ENCODE peak calls at places on chromosomes 6 and 20, in six cellular contexts. K is stimulated activated naive CD4-positive, alpha-beta T cell; V is fibroblast of mammary gland; M is heart right ventricle; U is endothelial cell; G is GM04504. W is an unnamed sample.

GRCh38 chr20:48763183-48764030 is 64.4 kb downstream of the PREX1 start:
- DNase-seq in K (no peak), V (no peak), M (peak), U (peak), G (no peak), W (no peak)

GRCh38 chr6:8066108-8066507 is 1.9 kb upstream of the BLOC1S5 start:
- DNase-seq in K (no peak), V (no peak), M (no peak), U (no peak), G (no peak), W (no peak)

GRCh38 chr6:41895300-41896233 is at the start of gene USP49:
- DNase-seq in K (peak), V (peak), M (peak), U (peak), G (peak), W (peak)

GRCh38 chr6:34834789-34835518 is 43.1 kb downstream of the BLTP3A start:
- DNase-seq in K (no peak), V (peak), M (no peak), U (no peak), G (peak), W (no peak)

GRCh38 chr20:33846291-33846916 is 35.3 kb downstream of the CHMP4B start:
- DNase-seq in K (no peak), V (peak), M (peak), U (no peak), G (no peak), W (no peak)

GRCh38 chr6:37182736-37183590 is 13.0 kb downstream of the PIM1 start:
- DNase-seq in K (peak), V (no peak), M (no peak), U (no peak), G (no peak), W (peak)

GRCh38 chr6:122491915-122492537 is 20.4 kb upstream of the SERINC1 start:
- DNase-seq in K (peak), V (peak), M (peak), U (peak), G (peak), W (peak)

GRCh38 chr6:112188906-112189305 is 65.5 kb downstream of the LAMA4 start:
- DNase-seq in K (no peak), V (peak), M (no peak), U (no peak), G (peak), W (no peak)

GRCh38 chr6:52416629-52417151 is 3.5 kb upstream of the EFHC1 start:
- DNase-seq in K (no peak), V (peak), M (peak), U (peak), G (no peak), W (no peak)

GRCh38 chr6:89351632-89352328 is 742 bp downstream of the UBE2J1 start:
- DNase-seq in K (no peak), V (no peak), M (no peak), U (no peak), G (no peak), W (no peak)

GRCh38 chr20:24970743-24971142 is 21.7 kb downstream of the CST7 start:
- DNase-seq in K (no peak), V (no peak), M (no peak), U (no peak), G (no peak), W (no peak)

GRCh38 chr6:4848382-4849068 is 72.3 kb downstream of the CDYL start:
- DNase-seq in K (no peak), V (peak), M (peak), U (peak), G (no peak), W (no peak)

GRCh38 chr6:153662982-153663381 is 376.1 kb upstream of the OPRM1 start:
- DNase-seq in K (no peak), V (no peak), M (no peak), U (no peak), G (no peak), W (no peak)

GRCh38 chr6:106107043-106107613 is 21.0 kb downstream of the PRDM1 start:
- DNase-seq in K (no peak), V (no peak), M (no peak), U (no peak), G (no peak), W (no peak)

GRCh38 chr20:36926653-36927200 is 24.8 kb downstream of the SAMHD1 start:
- DNase-seq in K (no peak), V (no peak), M (no peak), U (no peak), G (no peak), W (no peak)

GRCh38 chr6:13427838-13428527 is 59.4 kb downstream of the GFOD1 start:
- DNase-seq in K (peak), V (no peak), M (no peak), U (no peak), G (no peak), W (peak)

GRCh38 chr6:126721581-126722145 is 381.7 kb downstream of the CENPW start:
- DNase-seq in K (no peak), V (peak), M (no peak), U (no peak), G (peak), W (no peak)

GRCh38 chr6:106974337-106974998 is at the start of gene CD24:
- DNase-seq in K (no peak), V (no peak), M (no peak), U (peak), G (no peak), W (no peak)

GRCh38 chr6:27293436-27294152 is 18.5 kb downstream of the POM121L2 start:
- DNase-seq in K (no peak), V (peak), M (no peak), U (peak), G (no peak), W (no peak)

GRCh38 chr20:4013041-4013440 is 2.3 kb downstream of the RNF24 start:
- DNase-seq in K (no peak), V (no peak), M (no peak), U (no peak), G (no peak), W (no peak)

GRCh38 chr6:17945111-17945510 is 42.3 kb downstream of the KIF13A start:
- DNase-seq in K (no peak), V (peak), M (no peak), U (no peak), G (no peak), W (no peak)

GRCh38 chr6:130161627-130162404 is 60.9 kb downstream of the SAMD3 start:
- DNase-seq in K (no peak), V (peak), M (peak), U (no peak), G (no peak), W (no peak)

GRCh38 chr6:32194825-32195651 is 2.6 kb upstream of the GPSM3 start:
- DNase-seq in K (no peak), V (peak), M (peak), U (peak), G (no peak), W (no peak)

GRCh38 chr20:61973515-61974356 is 91.9 kb downstream of the TAF4 start:
- DNase-seq in K (no peak), V (no peak), M (no peak), U (no peak), G (no peak), W (no peak)

GRCh38 chr6:131381694-131382093 is 191.3 kb upstream of the ARG1 start:
- DNase-seq in K (no peak), V (no peak), M (no peak), U (no peak), G (no peak), W (no peak)

GRCh38 chr20:15447549-15447948 is 1110.1 kb upstream of the FLRT3 start:
- DNase-seq in K (no peak), V (no peak), M (no peak), U (no peak), G (no peak), W (no peak)

GRCh38 chr20:39049684-39050554 is 87.8 kb downstream of the DHX35 start:
- DNase-seq in K (peak), V (peak), M (peak), U (peak), G (peak), W (peak)

GRCh38 chr6:16049178-16049577 is 79.7 kb upstream of the MYLIP start:
- DNase-seq in K (no peak), V (no peak), M (no peak), U (no peak), G (no peak), W (no peak)

GRCh38 chr6:30682181-30683117 is 4.0 kb downstream of the PPP1R18 start:
- DNase-seq in K (peak), V (peak), M (peak), U (peak), G (peak), W (peak)

GRCh38 chr20:45322952-45323383 is 14.9 kb upstream of the MATN4 start:
- DNase-seq in K (no peak), V (peak), M (peak), U (no peak), G (no peak), W (no peak)

GRCh38 chr20:43766395-43766794 is 39.6 kb upstream of the GTSF1L start:
- DNase-seq in K (no peak), V (no peak), M (peak), U (no peak), G (no peak), W (no peak)

GRCh38 chr6:35481215-35481614 is 13.0 kb downstream of the RPL10A start:
- DNase-seq in K (no peak), V (no peak), M (no peak), U (no peak), G (no peak), W (no peak)

GRCh38 chr6:32118782-32119628 is 9.0 kb downstream of the ATF6B start:
- DNase-seq in K (peak), V (peak), M (peak), U (peak), G (peak), W (peak)

GRCh38 chr20:13638162-13638495 is 603 bp downstream of the TASP1 start:
- DNase-seq in K (no peak), V (peak), M (no peak), U (no peak), G (no peak), W (no peak)

W was measured in effector CD8-positive, alpha-beta T cell.